ENCODE peak calls at places on chromosomes 4 and X, in seven cellular contexts. M, L, J, H, E, Z and A are unnamed samples.

GRCh38 chr4:122300776-122301175 is 78.0 kb upstream of the ADAD1 start:
- DNase-seq in Z (no peak), H (no peak), M (no peak), J (no peak), E (no peak), L (no peak), A (no peak)

GRCh38 chr4:18075823-18076433 is 54.4 kb upstream of the LCORL start:
- DNase-seq in L (peak; percentile 84), H (no peak), J (peak; percentile 14), Z (peak; percentile 28), M (peak; percentile 6), E (peak; percentile 74), A (peak; percentile 4)

GRCh38 chr4:24160358-24160757 is 270.5 kb upstream of the PPARGC1A start:
- DNase-seq in J (no peak), Z (no peak), H (no peak), L (no peak), E (no peak), M (no peak), A (no peak)

GRCh38 chrX:332916-333610 is 14.5 kb upstream of the GTPBP6 start:
- DNase-seq in Z (no peak), L (no peak), M (no peak), E (no peak), J (no peak), H (peak; percentile 51), A (no peak)

GRCh38 chr4:77385124-77385969 is 220.3 kb upstream of the CXCL13 start:
- DNase-seq in Z (peak; percentile 75), M (peak; percentile 22), L (peak; percentile 77), E (peak; percentile 64), J (peak; percentile 14), H (no peak), A (peak; percentile 13)

GRCh38 chr4:184331155-184331995 is 113.7 kb upstream of the ENPP6 start:
- DNase-seq in J (no peak), L (no peak), E (no peak), H (no peak), Z (peak; percentile 90), M (no peak), A (no peak)

GRCh38 chr4:11367371-11367770 is 61.3 kb downstream of the HS3ST1 start:
- DNase-seq in H (peak; percentile 70), M (no peak), J (peak; percentile 52), L (no peak), E (no peak), Z (peak; percentile 59), A (no peak)

GRCh38 chr4:76215120-76215519 is 1.5 kb upstream of the SCARB2 start:
- DNase-seq in H (no peak), M (no peak), E (peak; percentile 11), Z (peak; percentile 65), J (no peak), L (no peak), A (no peak)

GRCh38 chrX:118208476-118208875 is 91.9 kb upstream of the KLHL13 start:
- DNase-seq in M (no peak), Z (no peak), H (no peak), E (no peak), J (no peak), L (no peak), A (no peak)

GRCh38 chr4:68299492-68300457 is 50.1 kb downstream of the YTHDC1 start:
- DNase-seq in E (no peak), M (no peak), Z (no peak), H (no peak), J (no peak), L (no peak), A (no peak)

GRCh38 chr4:38023347-38024202 is 63.4 kb downstream of the PTTG2 start:
- DNase-seq in J (no peak), Z (no peak), H (no peak), E (no peak), M (peak; percentile 49), L (no peak), A (no peak)

GRCh38 chr4:86015412-86016350 is 344.2 kb downstream of the MAPK10 start:
- DNase-seq in E (no peak), L (no peak), H (no peak), Z (no peak), J (no peak), M (no peak), A (no peak)

GRCh38 chr4:56643596-56643995 is 37.5 kb downstream of the HOPX start:
- DNase-seq in H (no peak), M (no peak), E (no peak), L (no peak), Z (no peak), J (no peak), A (no peak)

GRCh38 chrX:45267007-45267406 is 66.3 kb upstream of the DIPK2B start:
- DNase-seq in E (no peak), J (no peak), H (no peak), L (no peak), M (no peak), Z (no peak), A (no peak)

GRCh38 chrX:11970935-11971334 is 167.3 kb upstream of the FRMPD4 start:
- DNase-seq in Z (no peak), H (no peak), M (no peak), L (no peak), J (no peak), E (no peak), A (no peak)

GRCh38 chrX:49058794-49059193 is at the start of gene CCDC120:
- DNase-seq in L (peak; percentile 62), E (no peak), Z (peak; percentile 60), J (no peak), M (no peak), H (no peak), A (no peak)

DNA sequence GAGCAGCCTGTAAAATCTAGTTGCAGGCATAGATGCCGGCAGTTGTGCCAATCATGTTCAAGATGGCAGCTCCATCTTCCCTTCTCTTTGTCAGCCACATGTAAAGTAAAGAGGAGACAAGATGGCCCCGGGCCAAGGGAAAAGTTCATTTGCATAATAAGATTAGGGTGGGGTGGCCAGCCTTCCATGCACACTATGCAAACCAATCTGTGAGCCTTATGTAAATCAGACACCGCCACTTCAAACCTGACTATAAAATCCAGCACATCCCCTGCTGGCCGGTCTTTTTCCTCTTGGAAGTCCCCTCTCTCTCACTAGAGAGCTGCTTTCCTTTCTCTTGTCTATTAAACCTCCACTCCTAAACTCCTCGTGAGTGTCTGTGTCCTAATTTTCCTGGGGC is 78.9 kb upstream of the CBR4 start:
- DNase-seq in Z (no peak), M (no peak), H (no peak), J (no peak), L (no peak), E (peak; percentile 17), A (no peak)
- H3K27me3 ChIP-seq in Z (no peaks in the 10 kb centered on the region), M (no peaks in the 10 kb centered on the region), H (no peaks in the 10 kb centered on the region), J (no peaks in the 10 kb centered on the region), L (no peaks in the 10 kb centered on the region), E (peaks cover 7% of the 10 kb centered on the region), A (no peaks in the 10 kb centered on the region)

GRCh38 chrX:15724911-15725310 is 13.2 kb upstream of the CA5B start:
- DNase-seq in M (no peak), E (no peak), H (no peak), L (peak; percentile 8), Z (no peak), J (no peak), A (no peak)
- TF ChIP-seq CTCF in M (no peak), E (no peak), H (no peak), L (peak; percentile 16), Z (no peak), J (no peak), A (no peak)

GRCh38 chrX:132483523-132483922 is 5.3 kb downstream of the MBNL3 start:
- DNase-seq in L (no peak), H (no peak), J (no peak), Z (no peak), E (no peak), M (no peak), A (no peak)
- H3K27me3 ChIP-seq in L (peaks cover 12% of the 10 kb centered on the region), H (no peaks in the 10 kb centered on the region), J (no peaks in the 10 kb centered on the region), Z (no peaks in the 10 kb centered on the region), E (no peaks in the 10 kb centered on the region), M (peaks cover 15% of the 10 kb centered on the region), A (no peaks in the 10 kb centered on the region)

DNA sequence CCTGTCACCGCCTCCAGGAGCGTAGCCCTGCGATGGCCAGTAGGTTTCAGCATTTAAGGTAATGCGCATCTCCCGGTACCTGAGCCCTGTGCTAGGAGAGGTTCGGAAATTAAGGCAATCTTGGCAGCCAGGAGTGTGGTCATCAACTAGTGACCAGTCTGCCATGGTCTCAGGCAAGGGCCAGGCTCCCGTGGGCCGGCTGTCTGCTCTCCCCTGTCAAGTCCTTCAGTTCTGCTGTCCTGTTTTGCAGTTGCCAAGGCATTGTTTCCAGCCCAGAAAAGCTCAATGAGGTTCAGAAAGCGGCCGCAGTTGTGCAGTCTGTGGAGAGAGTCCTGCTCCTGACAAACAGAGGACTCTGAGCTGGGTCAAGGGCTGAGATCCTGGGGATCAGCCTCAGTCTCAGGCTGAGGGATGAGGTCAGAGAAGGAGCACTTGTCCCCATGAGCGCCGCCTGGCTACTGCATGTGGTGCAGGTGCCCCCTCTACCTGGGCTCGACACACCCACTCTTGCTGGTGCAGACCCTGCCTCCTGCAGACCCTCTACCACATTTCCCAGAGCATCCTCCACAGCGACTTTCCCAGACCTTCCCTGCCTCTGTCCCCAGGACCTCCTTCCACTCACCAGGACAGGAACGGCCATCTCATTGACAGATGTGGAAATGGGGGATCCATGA is 53.4 kb upstream of the PSAPL1 start:
- DNase-seq in H (no peak), J (no peak), Z (no peak), E (no peak), L (no peak), M (no peak), A (no peak)
- TF ChIP-seq CTCF in H (no peak), J (no peak), Z (no peak), E (no peak), L (no peak), M (no peak), A (no peak)